ENCODE peak calls at places on chromosomes 4 and X, in ten cellular contexts. M, P, U, E, V, R, O, A, K and D are unnamed samples.

GRCh38 chrX:119686087-119686639 is 6.8 kb downstream of the SEPTIN6 start:
- DNase-seq in K (no peak), R (peak), U (peak), A (no peak), V (no peak), O (peak), M (no peak), P (no peak), E (no peak), D (no peak)

GRCh38 chrX:154459843-154460242 is 1.8 kb downstream of the PLXNA3 start:
- DNase-seq in E (no peak), V (no peak), R (no peak), M (no peak), A (no peak), U (no peak), O (no peak), K (no peak), P (no peak), D (no peak)

GRCh38 chrX:112259375-112259774 is 176.8 kb upstream of the TRPC5 start:
- DNase-seq in U (no peak), P (no peak), K (no peak), R (no peak), E (no peak), M (no peak), A (no peak), V (no peak), O (no peak), D (no peak)

GRCh38 chr4:41257901-41258300 is 1.2 kb downstream of the UCHL1 start:
- DNase-seq in M (no peak), R (no peak), E (no peak), P (no peak), A (no peak), U (no peak), V (no peak), O (no peak), K (no peak), D (no peak)

GRCh38 chr4:121656269-121656641 is 40.5 kb downstream of the ANXA5 start:
- DNase-seq in V (no peak), E (peak), O (no peak), U (peak), P (peak), M (peak), A (no peak), R (peak), K (peak), D (no peak)

GRCh38 chr4:6957148-6957520 is 47.5 kb downstream of the TBC1D14 start:
- DNase-seq in R (no peak), V (no peak), K (peak), P (no peak), U (no peak), A (no peak), O (peak), M (no peak), E (no peak), D (no peak)

GRCh38 chrX:120556251-120556650 is 4.5 kb downstream of the CUL4B start:
- DNase-seq in A (no peak), U (no peak), M (no peak), O (no peak), K (no peak), V (no peak), E (no peak), R (no peak), P (no peak), D (no peak)

GRCh38 chrX:110006826-110007375 is 4.0 kb downstream of the TMEM164 start:
- DNase-seq in P (no peak), O (no peak), U (peak), V (no peak), K (no peak), A (no peak), R (no peak), E (no peak), M (no peak), D (no peak)

GRCh38 chrX:149652232-149652981 is 20.8 kb upstream of the TMEM185A start:
- DNase-seq in E (no peak), O (no peak), A (no peak), R (no peak), P (no peak), U (no peak), M (no peak), V (no peak), K (no peak), D (no peak)

GRCh38 chr4:7243609-7244342 is 51.4 kb downstream of the SORCS2 start:
- DNase-seq in U (no peak), A (no peak), O (no peak), R (no peak), K (no peak), E (no peak), P (no peak), M (no peak), V (no peak), D (no peak)

GRCh38 chr4:23878912-23879732 is 10.7 kb downstream of the PPARGC1A start:
- DNase-seq in R (no peak), U (peak), M (no peak), O (no peak), K (no peak), P (no peak), V (no peak), E (no peak), A (no peak), D (no peak)

GRCh38 chrX:155048997-155049619 is 21.8 kb downstream of the CMC4 start:
- DNase-seq in E (no peak), P (peak), O (peak), U (peak), M (peak), K (no peak), V (no peak), A (peak), R (no peak), D (peak)

GRCh38 chrX:72475952-72476668 is 96.5 kb downstream of the HDAC8 start:
- DNase-seq in V (no peak), R (no peak), P (no peak), O (no peak), E (no peak), A (no peak), K (no peak), M (no peak), U (no peak), D (no peak)

GRCh38 chrX:120309873-120310730 is 1.2 kb downstream of the TMEM255A start:
- DNase-seq in M (peak), V (peak), E (peak), K (no peak), U (peak), R (no peak), A (no peak), O (peak), P (no peak), D (no peak)

GRCh38 chrX:21174439-21174838 is 199.8 kb upstream of the CNKSR2 start:
- DNase-seq in K (no peak), A (no peak), R (no peak), P (no peak), M (no peak), U (no peak), O (no peak), E (no peak), V (no peak), D (no peak)

GRCh38 chr4:3302164-3302785 is 9.5 kb downstream of the RGS12 start:
- DNase-seq in V (peak), P (no peak), K (no peak), O (peak), E (no peak), M (no peak), A (peak), R (no peak), U (no peak), D (no peak)

GRCh38 chr4:1597021-1597931 is 86.8 kb downstream of the FAM53A start:
- DNase-seq in E (no peak), R (no peak), P (no peak), O (no peak), A (no peak), M (no peak), V (peak), U (no peak), K (no peak), D (no peak)

GRCh38 chr4:116551798-116552197 is 533.6 kb downstream of the TRAM1L1 start:
- DNase-seq in M (no peak), R (no peak), E (no peak), A (no peak), O (no peak), U (no peak), V (no peak), K (no peak), P (no peak), D (no peak)

GRCh38 chr4:139684351-139684750 is 18.7 kb downstream of the MGST2 start:
- DNase-seq in P (no peak), M (no peak), A (no peak), R (no peak), V (no peak), E (no peak), O (no peak), K (no peak), U (peak), D (no peak)

GRCh38 chrX:64395568-64395929 is 297 bp upstream of the MTMR8 start:
- DNase-seq in K (no peak), A (no peak), P (no peak), O (no peak), E (no peak), V (no peak), R (no peak), U (no peak), M (no peak), D (no peak)

GRCh38 chrX:42824541-42824940 is 46.6 kb upstream of the PPP1R2C start:
- DNase-seq in R (no peak), E (no peak), V (no peak), M (no peak), U (no peak), A (no peak), O (no peak), P (no peak), K (no peak), D (no peak)

GRCh38 chrX:29992083-29992482 is 223.3 kb upstream of the MAGEB2 start:
- DNase-seq in V (no peak), P (no peak), R (no peak), M (no peak), K (no peak), U (no peak), A (no peak), O (no peak), E (no peak), D (no peak)

GRCh38 chrX:40281341-40282005 is 183.7 kb upstream of the BCOR start:
- DNase-seq in M (no peak), P (no peak), K (no peak), A (no peak), V (no peak), U (no peak), R (no peak), O (no peak), E (no peak), D (no peak)

GRCh38 chr4:35106091-35106734 is 1138.1 kb downstream of the ARAP2 start:
- DNase-seq in U (no peak), P (no peak), M (no peak), E (no peak), K (no peak), R (no peak), O (no peak), V (no peak), A (no peak), D (no peak)

GRCh38 chr4:157819693-157820464 is 352.9 kb downstream of the GASK1B start:
- DNase-seq in K (no peak), O (no peak), M (no peak), V (peak), R (no peak), U (no peak), P (no peak), A (no peak), E (no peak), D (no peak)

GRCh38 chr4:53908661-53909078 is 155.7 kb downstream of the CHIC2 start:
- DNase-seq in R (peak), O (peak), U (peak), E (no peak), V (no peak), K (no peak), P (peak), A (no peak), M (peak), D (no peak)

GRCh38 chrX:2370436-2370835 is 130.3 kb downstream of the DHRSX start:
- DNase-seq in U (peak), R (no peak), P (no peak), V (no peak), A (no peak), M (no peak), K (no peak), E (no peak), O (no peak), D (no peak)

GRCh38 chrX:143632625-143633387 is 3.1 kb downstream of the SLITRK4 start:
- DNase-seq in P (no peak), O (no peak), M (no peak), A (no peak), V (no peak), R (no peak), K (no peak), U (no peak), E (no peak), D (no peak)

GRCh38 chr4:110970642-110971041 is 347.8 kb upstream of the PITX2 start:
- DNase-seq in K (no peak), E (no peak), R (no peak), M (peak), A (no peak), P (no peak), U (peak), V (no peak), O (peak), D (peak)

GRCh38 chrX:3026074-3026588 is 15.1 kb upstream of the ARSF start:
- DNase-seq in E (no peak), P (no peak), M (no peak), V (no peak), U (no peak), A (no peak), O (no peak), K (no peak), R (no peak), D (no peak)

GRCh38 chrX:107571296-107571998 is 56.9 kb upstream of the PRPS1 start:
- DNase-seq in U (peak), E (no peak), K (no peak), P (no peak), M (no peak), O (no peak), A (no peak), V (no peak), R (peak), D (no peak)

GRCh38 chr4:147655639-147656038 is 28.3 kb downstream of the PRMT9 start:
- DNase-seq in V (no peak), E (no peak), U (no peak), A (no peak), P (no peak), K (no peak), R (no peak), O (no peak), M (no peak), D (no peak)

GRCh38 chrX:38060331-38060878 is 54.1 kb downstream of the SYTL5 start:
- DNase-seq in U (no peak), O (no peak), A (no peak), R (no peak), K (no peak), V (no peak), E (no peak), P (no peak), M (no peak), D (no peak)

GRCh38 chrX:76802698-76803097 is 375.2 kb downstream of the MAGEE1 start:
- DNase-seq in A (no peak), V (no peak), P (no peak), U (no peak), R (no peak), K (no peak), O (no peak), E (no peak), M (no peak), D (no peak)

GRCh38 chr4:2047031-2047660 is 12.0 kb upstream of the NAT8L start:
- DNase-seq in O (peak), M (no peak), A (no peak), R (no peak), K (no peak), P (no peak), U (no peak), E (no peak), V (no peak), D (no peak)

GRCh38 chrX:149504915-149505651 is at the start of gene IDS:
- DNase-seq in P (peak), A (peak), E (peak), R (peak), K (peak), V (peak), U (peak), M (peak), O (peak), D (peak)

GRCh38 chrX:13968198-13968597 is 61.5 kb downstream of the GEMIN8 start:
- DNase-seq in R (no peak), A (no peak), U (no peak), K (no peak), O (no peak), P (no peak), E (no peak), V (no peak), M (no peak), D (no peak)

GRCh38 chr4:140622333-140622958 is 53.7 kb upstream of the UCP1 start:
- DNase-seq in R (no peak), E (no peak), A (no peak), V (no peak), P (no peak), U (no peak), K (no peak), O (no peak), M (no peak), D (no peak)